ENCODE peak calls at places on chromosome 10, in five cellular contexts. O is mammary epithelial cell, Z is kidney epithelial cell, J is GM06990, U is epithelial cell of esophagus. A is an unnamed sample.

GRCh38 chr10:47082055-47082784 is 171.0 kb downstream of the PTPN20 start:
- DNase-seq in O (no peak), Z (no peak), J (no peak), U (no peak), A (no peak)

GRCh38 chr10:27701971-27702537 is 43.6 kb downstream of the MKX start:
- DNase-seq in O (no peak), Z (no peak), J (no peak), U (no peak), A (no peak)

GRCh38 chr10:110207805-110208613 is 604 bp downstream of the MXI1 start:
- DNase-seq in O (peak), Z (no peak), J (peak), U (peak), A (peak)

GRCh38 chr10:65670087-65670486 is 1255.7 kb upstream of the LRRTM3 start:
- DNase-seq in O (peak), Z (peak), J (no peak), U (no peak), A (no peak)

GRCh38 chr10:120732643-120733313 is 118.4 kb upstream of the WDR11 start:
- DNase-seq in O (peak), Z (no peak), J (no peak), U (peak), A (no peak)

GRCh38 chr10:64760371-64760770 is 1239.2 kb downstream of the REEP3 start:
- DNase-seq in O (peak), Z (no peak), J (no peak), U (peak), A (no peak)

GRCh38 chr10:133388265-133388972 is 5.5 kb upstream of the MTG1 start:
- DNase-seq in O (no peak), Z (no peak), J (peak), U (no peak), A (no peak)

GRCh38 chr10:102262744-102263370 is 17.5 kb downstream of the GBF1 start:
- DNase-seq in O (no peak), Z (no peak), J (no peak), U (no peak), A (no peak)

GRCh38 chr10:3426190-3426845 is 253.7 kb upstream of the PITRM1 start:
- DNase-seq in O (peak), Z (no peak), J (no peak), U (peak), A (no peak)
- H3K4me3 ChIP-seq in O (no peak), Z (no peak), J (no peak), U (no peak), A (no peak)

GRCh38 chr10:100349087-100349486 is 2.1 kb downstream of the SCD start:
- DNase-seq in O (no peak), Z (no peak), J (no peak), U (no peak), A (no peak)

GRCh38 chr10:100349672-100350071 is 2.6 kb downstream of the SCD start:
- DNase-seq in O (no peak), Z (no peak), J (no peak), U (no peak), A (no peak)

GRCh38 chr10:100348389-100348927 is 1.4 kb downstream of the SCD start:
- DNase-seq in O (peak), Z (no peak), J (no peak), U (peak), A (no peak)

GRCh38 chr10:100353770-100354485 is 6.9 kb downstream of the SCD start:
- DNase-seq in O (no peak), Z (no peak), J (no peak), U (no peak), A (no peak)

DNA sequence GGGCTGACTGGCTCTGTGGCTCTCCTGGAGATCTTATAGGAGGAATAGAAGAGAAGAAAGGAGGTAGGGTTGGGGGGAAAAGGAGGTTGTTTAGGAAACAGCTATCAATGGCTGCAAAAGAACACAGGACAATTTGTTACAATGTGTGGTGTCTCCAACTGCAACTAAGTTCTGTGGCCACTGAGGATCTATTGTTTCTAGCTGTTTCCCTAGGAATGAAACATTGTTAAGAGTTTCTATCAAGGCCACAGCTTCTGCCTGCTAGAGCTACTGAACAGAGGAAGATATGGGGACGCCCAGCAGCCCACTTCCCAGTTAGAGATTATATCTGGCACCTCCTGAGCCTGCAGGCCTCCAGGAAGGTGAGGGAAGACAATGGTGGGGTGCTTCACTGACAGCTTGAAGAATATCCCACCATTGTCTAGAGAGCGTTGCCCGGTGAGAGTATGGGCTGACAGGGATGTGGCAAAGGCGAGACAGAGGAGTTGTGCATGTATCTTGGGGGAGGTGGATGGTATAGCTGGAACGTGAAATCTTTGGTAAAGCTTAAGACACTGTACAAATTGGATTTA is 4.0 kb downstream of the SCD start:
- DNase-seq in O (no peak), Z (no peak), J (no peak), U (no peak), A (no peak)
- H3K4me3 ChIP-seq in O (peak), Z (no peak), J (no peak), U (peak), A (no peak)

GRCh38 chr10:79905322-79906314 is 43.3 kb downstream of the SFTPD start:
- DNase-seq in O (peak), Z (peak), J (no peak), U (peak), A (no peak)

GRCh38 chr10:79910344-79910743 is 38.6 kb downstream of the SFTPD start:
- DNase-seq in O (no peak), Z (no peak), J (no peak), U (no peak), A (no peak)

GRCh38 chr10:79904671-79905321 is 44.1 kb downstream of the SFTPD start:
- DNase-seq in O (peak), Z (no peak), J (peak), U (peak), A (peak)
- H3K4me3 ChIP-seq in O (peak), Z (peak), J (peak), U (peak), A (peak)

GRCh38 chr10:74081192-74081803 is 69.3 kb downstream of the AP3M1 start:
- DNase-seq in O (peak), Z (no peak), J (no peak), U (peak), A (no peak)

GRCh38 chr10:74079028-74079913 is 71.4 kb downstream of the AP3M1 start:
- DNase-seq in O (no peak), Z (no peak), J (no peak), U (no peak), A (no peak)

GRCh38 chr10:74078037-74078436 is 72.6 kb downstream of the AP3M1 start:
- DNase-seq in O (no peak), Z (no peak), J (peak), U (no peak), A (no peak)

GRCh38 chr10:74081918-74082317 is 68.7 kb downstream of the AP3M1 start:
- DNase-seq in O (no peak), Z (no peak), J (no peak), U (no peak), A (no peak)

GRCh38 chr10:74079914-74080590 is 70.6 kb downstream of the AP3M1 start:
- DNase-seq in O (peak), Z (no peak), J (no peak), U (peak), A (no peak)
- H3K4me3 ChIP-seq in O (no peak), Z (no peak), J (no peak), U (no peak), A (no peak)

GRCh38 chr10:48523212-48523819 is 81.6 kb downstream of the ARHGAP22 start:
- DNase-seq in O (no peak), Z (peak), J (no peak), U (peak), A (no peak)

GRCh38 chr10:48525956-48526355 is 78.9 kb downstream of the ARHGAP22 start:
- DNase-seq in O (no peak), Z (no peak), J (no peak), U (no peak), A (no peak)

GRCh38 chr10:48522011-48522765 is 82.7 kb downstream of the ARHGAP22 start:
- DNase-seq in O (no peak), Z (no peak), J (no peak), U (no peak), A (no peak)

GRCh38 chr10:48525113-48525512 is 79.8 kb downstream of the ARHGAP22 start:
- DNase-seq in O (no peak), Z (no peak), J (no peak), U (no peak), A (no peak)

GRCh38 chr10:48523820-48524758 is 80.8 kb downstream of the ARHGAP22 start:
- DNase-seq in O (no peak), Z (no peak), J (no peak), U (peak), A (no peak)
- H3K4me3 ChIP-seq in O (no peak), Z (peak), J (no peak), U (peak), A (no peak)

GRCh38 chr10:123149568-123150228 is 1.8 kb downstream of the HMX2 start:
- DNase-seq in O (peak), Z (no peak), J (peak), U (peak), A (no peak)
- H3K4me3 ChIP-seq in O (peak), Z (peak), J (peak), U (peak), A (peak)

DNA sequence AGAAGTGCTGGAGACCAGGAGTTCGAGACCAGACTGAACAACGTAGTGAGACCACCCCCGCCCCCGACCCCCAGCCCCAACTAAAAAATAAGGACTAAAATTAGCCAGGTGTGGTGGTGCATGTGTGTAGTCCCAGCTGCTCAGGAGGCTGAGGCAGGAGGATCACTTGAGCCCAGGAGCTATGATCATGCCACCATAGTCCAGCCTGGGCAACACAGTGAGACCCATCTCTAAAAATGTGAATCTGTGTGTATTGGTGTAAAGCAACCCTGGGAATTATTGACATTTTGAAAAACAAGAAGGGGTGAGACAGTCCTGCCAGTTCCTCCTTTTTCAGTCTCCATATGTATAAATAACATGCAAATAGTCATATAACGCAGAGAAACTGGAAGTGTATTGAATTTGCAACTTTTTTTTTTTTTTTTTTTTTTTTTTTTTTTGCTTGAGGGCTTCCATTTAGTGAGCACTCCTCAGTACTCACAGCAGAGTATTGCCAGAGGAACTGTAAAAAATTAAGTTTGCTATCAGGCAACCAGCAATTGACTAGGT is 3.4 kb upstream of the ITGB1 start:
- DNase-seq in O (no peak), Z (no peak), J (no peak), U (no peak), A (no peak)
- H3K4me3 ChIP-seq in O (no peak), Z (no peak), J (no peak), U (no peak), A (no peak)

DNA sequence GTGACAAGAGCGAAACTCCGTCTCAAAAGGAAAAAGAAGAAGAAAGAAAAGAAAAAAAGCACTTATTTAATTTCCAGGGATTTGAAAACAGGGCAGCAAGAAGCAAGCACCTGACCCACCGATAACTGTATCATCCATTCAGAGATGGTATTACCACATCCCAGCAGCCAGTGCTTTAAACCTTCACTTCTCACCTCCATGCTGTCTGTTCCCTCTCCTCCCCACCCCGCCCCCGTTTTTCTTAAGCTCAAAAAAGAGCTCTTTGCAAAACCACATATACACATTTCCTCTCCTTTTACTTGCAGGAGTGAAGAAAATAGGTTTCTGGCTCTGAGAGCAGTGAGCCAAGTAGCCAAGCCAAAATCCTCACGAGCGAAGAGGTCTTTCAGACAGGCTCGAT is 2.2 kb downstream of the STOX1 start:
- DNase-seq in O (no peak), Z (no peak), J (no peak), U (no peak), A (peak)
- H3K4me3 ChIP-seq in O (no peak), Z (no peak), J (no peak), U (no peak), A (no peak)